ENCODE peak calls at places on chromosomes 2 and 18, in ten cellular contexts. U is BJ; V is memory B cell; I is amniotic stem cell; E is D341Med; Y is stimulated activated CD4-positive, alpha-beta T cell treated with anti-CD3 and anti-CD28 coated beads, Interleukin-4, amount 100 ng/mL, for 1 hour; W is pons; X is aorta; Q is kidney glomerular epithelial cell; P is globus pallidus. C is an unnamed sample.

GRCh38 chr18:27839141-27839540 is 337.8 kb downstream of the CDH2 start:
- DNase-seq in U (peak), V (no peak), I (peak), E (no peak), Y (no peak), W (no peak), X (no peak), Q (peak), P (no peak), C (peak)

GRCh38 chr2:230774348-230774951 is 61.8 kb downstream of the CAB39 start:
- DNase-seq in U (peak), V (no peak), I (peak), E (no peak), Y (no peak), W (no peak), X (no peak), Q (peak), P (no peak), C (peak)

GRCh38 chr2:202032841-202033316 is 776 bp upstream of the FZD7 start:
- DNase-seq in U (no peak), V (no peak), I (no peak), E (peak), Y (peak), W (peak), X (peak), Q (no peak), P (peak), C (peak)

GRCh38 chr2:135490381-135490780 is 40.6 kb downstream of the ZRANB3 start:
- DNase-seq in U (peak), V (no peak), I (no peak), E (no peak), Y (no peak), W (no peak), X (no peak), Q (no peak), P (no peak), C (no peak)

GRCh38 chr18:75211002-75211621 is 515 bp downstream of the TSHZ1 start:
- DNase-seq in U (no peak), V (peak), I (no peak), E (peak), Y (peak), W (no peak), X (no peak), Q (no peak), P (no peak), C (no peak)

GRCh38 chr18:48820483-48821250 is 130.1 kb downstream of the SMAD7 start:
- DNase-seq in U (no peak), V (no peak), I (no peak), E (no peak), Y (no peak), W (no peak), X (peak), Q (no peak), P (no peak), C (no peak)

GRCh38 chr18:54204883-54205282 is 19.6 kb downstream of the MBD2 start:
- DNase-seq in U (no peak), V (no peak), I (no peak), E (no peak), Y (no peak), W (no peak), X (no peak), Q (no peak), P (no peak), C (no peak)

GRCh38 chr2:226985227-226985946 is 149.5 kb downstream of the RHBDD1 start:
- DNase-seq in U (peak), V (peak), I (peak), E (peak), Y (no peak), W (peak), X (no peak), Q (peak), P (peak), C (peak)

GRCh38 chr2:122022531-122022930 is 267.1 kb downstream of the TSN start:
- DNase-seq in U (no peak), V (no peak), I (no peak), E (no peak), Y (no peak), W (no peak), X (no peak), Q (no peak), P (no peak), C (no peak)

GRCh38 chr2:119683717-119684443 is 4.9 kb downstream of the TMEM177 start:
- DNase-seq in U (no peak), V (no peak), I (no peak), E (no peak), Y (no peak), W (no peak), X (no peak), Q (peak), P (no peak), C (peak)

GRCh38 chr2:222915092-222915957 is 54.5 kb downstream of the ACSL3 start:
- DNase-seq in U (no peak), V (no peak), I (no peak), E (no peak), Y (no peak), W (no peak), X (no peak), Q (peak), P (no peak), C (peak)

GRCh38 chr2:172639823-172640222 is 83.9 kb downstream of the PDK1 start:
- DNase-seq in U (peak), V (no peak), I (peak), E (no peak), Y (no peak), W (no peak), X (no peak), Q (no peak), P (no peak), C (peak)

GRCh38 chr2:198807131-198807530 is 650.6 kb downstream of the SATB2 start:
- DNase-seq in U (peak), V (no peak), I (no peak), E (no peak), Y (no peak), W (no peak), X (no peak), Q (no peak), P (no peak), C (no peak)

GRCh38 chr2:128978155-128978707 is 659.6 kb upstream of the HS6ST1 start:
- DNase-seq in U (no peak), V (no peak), I (no peak), E (no peak), Y (no peak), W (no peak), X (no peak), Q (no peak), P (no peak), C (no peak)

GRCh38 chr2:160561551-160562280 is 68.1 kb upstream of the RBMS1 start:
- DNase-seq in U (no peak), V (no peak), I (peak), E (no peak), Y (no peak), W (no peak), X (no peak), Q (no peak), P (no peak), C (peak)

GRCh38 chr18:39173022-39173421 is 1607.4 kb upstream of the CELF4 start:
- DNase-seq in U (no peak), V (no peak), I (no peak), E (no peak), Y (no peak), W (no peak), X (no peak), Q (peak), P (no peak), C (no peak)

GRCh38 chr2:228016402-228016801 is 145.0 kb downstream of the DAW1 start:
- DNase-seq in U (no peak), V (no peak), I (no peak), E (no peak), Y (no peak), W (no peak), X (no peak), Q (no peak), P (no peak), C (no peak)

GRCh38 chr2:168912466-168913170 is 11.5 kb downstream of the G6PC2 start:
- DNase-seq in U (no peak), V (no peak), I (no peak), E (no peak), Y (no peak), W (no peak), X (no peak), Q (no peak), P (peak), C (no peak)

GRCh38 chr2:168490015-168490874 is 34.2 kb downstream of the CERS6 start:
- DNase-seq in U (no peak), V (no peak), I (peak), E (no peak), Y (peak), W (peak), X (no peak), Q (no peak), P (no peak), C (peak)

GRCh38 chr2:196252408-196253114 is 81.2 kb upstream of the STK17B start:
- DNase-seq in U (no peak), V (no peak), I (no peak), E (no peak), Y (no peak), W (no peak), X (no peak), Q (no peak), P (no peak), C (peak)

GRCh38 chr2:200022511-200022910 is 67.1 kb downstream of the MAIP1 start:
- DNase-seq in U (no peak), V (no peak), I (no peak), E (no peak), Y (no peak), W (no peak), X (no peak), Q (no peak), P (no peak), C (no peak)

GRCh38 chr18:74625157-74625556 is 27.5 kb downstream of the ZNF407 start:
- DNase-seq in U (no peak), V (no peak), I (no peak), E (no peak), Y (no peak), W (no peak), X (no peak), Q (no peak), P (no peak), C (peak)

GRCh38 chr18:76494181-76494540 is 881 bp downstream of the ZNF516 start:
- DNase-seq in U (no peak), V (no peak), I (no peak), E (peak), Y (no peak), W (no peak), X (peak), Q (no peak), P (no peak), C (peak)

GRCh38 chr2:31390324-31390723 is 24.2 kb downstream of the XDH start:
- DNase-seq in U (no peak), V (no peak), I (no peak), E (no peak), Y (no peak), W (no peak), X (no peak), Q (no peak), P (no peak), C (no peak)